ENCODE peak calls at places on chromosomes 1 and 21, in eight cellular contexts. W is A549, Y is tibial nerve, H is heart left ventricle, T is HCT116, O is transverse colon, X is ovary, R is adrenal gland. V is an unnamed sample.

GRCh38 chr1:89725016-89725380 is 92.1 kb downstream of the LRRC8C start:
- DNase-seq in W (no peak), Y (no peak), H (peak; percentile 66), T (no peak), O (peak; percentile 10), X (no peak), R (peak; percentile 23), V (no peak)

GRCh38 chr1:172254521-172255222 is 165.8 kb upstream of the C1orf105 start:
- DNase-seq in W (peak; percentile 11), Y (no peak), H (no peak), T (peak; percentile 52), O (no peak), X (no peak), R (no peak), V (no peak)

GRCh38 chr1:106224426-106224825 is 832.0 kb upstream of the PRMT6 start:
- DNase-seq in W (no peak), Y (no peak), H (no peak), T (no peak), O (no peak), X (no peak), R (no peak), V (no peak)

GRCh38 chr1:185238447-185238846 is 78.6 kb downstream of the IVNS1ABP start:
- DNase-seq in W (peak; percentile 7), Y (no peak), H (no peak), T (peak; percentile 7), O (no peak), X (no peak), R (no peak), V (no peak)

GRCh38 chr1:110433803-110434202 is 17.1 kb upstream of the PROK1 start:
- DNase-seq in W (peak; percentile 64), Y (peak; percentile 32), H (peak; percentile 70), T (peak; percentile 51), O (no peak), X (no peak), R (peak; percentile 83), V (no peak)

GRCh38 chr1:214641214-214641895 is 38.4 kb downstream of the CENPF start:
- DNase-seq in W (no peak), Y (no peak), H (no peak), T (no peak), O (no peak), X (no peak), R (no peak), V (no peak)

GRCh38 chr1:30818568-30819243 is 61.1 kb upstream of the LAPTM5 start:
- DNase-seq in W (no peak), Y (no peak), H (no peak), T (no peak), O (no peak), X (no peak), R (no peak), V (no peak)

GRCh38 chr1:220824031-220824989 is 37.6 kb downstream of the MTARC1 start:
- DNase-seq in W (no peak), Y (no peak), H (no peak), T (no peak), O (no peak), X (no peak), R (no peak), V (no peak)

GRCh38 chr1:88800382-88801051 is 90.8 kb downstream of the GTF2B start:
- DNase-seq in W (peak; percentile 9), Y (peak; percentile 40), H (no peak), T (no peak), O (no peak), X (no peak), R (peak; percentile 11), V (no peak)

GRCh38 chr1:168291222-168291824 is 10.6 kb downstream of the TBX19 start:
- DNase-seq in W (no peak), Y (no peak), H (no peak), T (no peak), O (no peak), X (no peak), R (no peak), V (no peak)

GRCh38 chr1:236161230-236161629 is 18.9 kb downstream of the GPR137B start:
- DNase-seq in W (no peak), Y (no peak), H (no peak), T (no peak), O (no peak), X (no peak), R (no peak), V (no peak)

GRCh38 chr1:236163460-236164153 is 21.3 kb downstream of the GPR137B start:
- DNase-seq in W (no peak), Y (no peak), H (no peak), T (no peak), O (no peak), X (no peak), R (no peak), V (peak; percentile 13)

GRCh38 chr1:236159704-236160539 is 17.6 kb downstream of the GPR137B start:
- DNase-seq in W (no peak), Y (no peak), H (no peak), T (no peak), O (peak; percentile 43), X (no peak), R (no peak), V (peak; percentile 70)

GRCh38 chr1:236158719-236159118 is 16.4 kb downstream of the GPR137B start:
- DNase-seq in W (no peak), Y (no peak), H (no peak), T (no peak), O (no peak), X (no peak), R (no peak), V (no peak)

GRCh38 chr1:236160540-236161127 is 18.3 kb downstream of the GPR137B start:
- DNase-seq in W (no peak), Y (no peak), H (no peak), T (no peak), O (no peak), X (no peak), R (no peak), V (peak; percentile 76)
- TF ChIP-seq POLR2A in W (no peak), Y (no peak), H (no peak), T (no peak), O (no peak), X (no peak), R (no peak), V (no peak)

GRCh38 chr21:42468511-42469131 is 27.4 kb downstream of the RSPH1 start:
- DNase-seq in W (no peak), Y (no peak), H (no peak), T (no peak), O (peak; percentile 7), X (no peak), R (no peak), V (no peak)

GRCh38 chr21:42466700-42467612 is 29.1 kb downstream of the RSPH1 start:
- DNase-seq in W (no peak), Y (no peak), H (no peak), T (peak; percentile 23), O (peak; percentile 41), X (no peak), R (peak; percentile 52), V (no peak)

GRCh38 chr21:42465008-42465878 is 30.8 kb downstream of the RSPH1 start:
- DNase-seq in W (no peak), Y (no peak), H (no peak), T (no peak), O (peak; percentile 34), X (no peak), R (no peak), V (no peak)

GRCh38 chr21:42469272-42469671 is 26.8 kb downstream of the RSPH1 start:
- DNase-seq in W (no peak), Y (no peak), H (no peak), T (no peak), O (peak; percentile 61), X (no peak), R (no peak), V (no peak)

DNA sequence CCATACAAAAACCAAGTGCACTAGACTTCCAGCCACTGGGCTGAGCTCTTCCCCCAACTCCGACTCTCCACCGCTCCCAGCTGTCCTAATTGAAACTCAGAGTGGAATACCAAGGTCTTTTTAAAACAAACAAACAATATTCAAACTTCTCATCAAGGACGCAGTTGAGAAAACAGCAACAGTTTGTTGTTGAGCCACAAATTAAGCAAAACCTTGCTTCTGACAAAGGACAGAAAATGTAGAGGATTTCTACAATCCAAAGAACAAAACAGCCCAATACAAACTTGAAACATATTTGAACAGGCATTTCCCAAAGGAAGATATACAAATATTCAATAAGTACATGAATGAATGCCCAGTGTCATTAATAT is 28.4 kb downstream of the RSPH1 start:
- DNase-seq in W (no peak), Y (no peak), H (no peak), T (no peak), O (no peak), X (no peak), R (no peak), V (no peak)
- H3K27ac ChIP-seq in W (no peak overlapping the region), Y (no peak overlapping the region), H (no peak overlapping the region), T (no peak overlapping the region), O (peak overlapping the region; percentile 78), X (no peak overlapping the region), R (no peak overlapping the region), V (no peak overlapping the region)

GRCh38 chr1:202158810-202159533 is 1.4 kb downstream of the PTPN7 start:
- DNase-seq in W (no peak), Y (no peak), H (no peak), T (no peak), O (no peak), X (peak; percentile 71), R (no peak), V (no peak)

GRCh38 chr1:202161151-202162048 is 998 bp upstream of the PTPN7 start:
- DNase-seq in W (no peak), Y (no peak), H (no peak), T (no peak), O (no peak), X (no peak), R (no peak), V (no peak)

GRCh38 chr1:202162049-202162417 is 1.6 kb upstream of the PTPN7 start:
- DNase-seq in W (no peak), Y (no peak), H (no peak), T (no peak), O (peak; percentile 32), X (peak; percentile 49), R (no peak), V (peak; percentile 89)

GRCh38 chr1:202159534-202160371 is 649 bp downstream of the PTPN7 start:
- DNase-seq in W (no peak), Y (no peak), H (no peak), T (no peak), O (peak; percentile 60), X (no peak), R (no peak), V (peak; percentile 90)

DNA sequence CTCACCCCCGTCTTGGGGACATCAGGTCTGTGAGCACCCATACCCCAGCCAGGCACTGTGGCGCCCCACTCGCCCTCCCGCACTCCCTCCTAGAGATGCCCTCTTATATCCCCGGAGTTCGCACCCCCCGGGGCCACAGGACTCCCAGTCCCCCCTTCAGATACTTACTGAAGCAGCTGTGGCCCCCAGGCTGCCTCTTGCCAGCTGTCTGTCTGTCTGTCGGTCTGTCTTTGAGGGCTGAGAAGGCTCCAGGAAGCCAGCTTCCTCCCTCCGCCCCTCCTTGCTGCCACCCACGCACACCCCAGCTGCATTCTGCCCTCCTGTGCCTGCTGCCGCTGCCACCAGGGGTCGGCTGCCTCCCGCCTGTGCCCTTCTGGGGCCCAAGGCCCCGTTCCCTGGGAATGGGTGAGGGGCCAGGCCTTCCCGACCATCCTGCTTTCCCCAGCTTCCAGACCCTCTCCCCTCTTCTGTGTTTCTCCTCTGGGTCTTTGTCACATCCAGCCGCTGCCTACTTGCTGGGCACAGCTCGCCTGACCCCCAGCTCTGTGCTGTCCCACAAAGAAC is at the start of gene PTPN7:
- DNase-seq in W (no peak), Y (no peak), H (peak; percentile 81), T (no peak), O (peak; percentile 61), X (no peak), R (no peak), V (peak; percentile 96)
- TF ChIP-seq POLR2A in W (no peak), Y (no peak), H (no peak), T (no peak), O (no peak), X (no peak), R (no peak), V (no peak)

GRCh38 chr1:116681343-116681899 is 13.9 kb upstream of the IGSF3 start:
- DNase-seq in W (no peak), Y (no peak), H (no peak), T (no peak), O (no peak), X (no peak), R (no peak), V (no peak)
- H3K27ac ChIP-seq in W (no peak overlapping the region), Y (no peak overlapping the region), H (no peak overlapping the region), T (no peak overlapping the region), O (no peak overlapping the region), X (no peak overlapping the region), R (no peak overlapping the region), V (no peak overlapping the region)